ENCODE peak calls at places on chromosomes 4 and X, in eight cellular contexts. X is astrocyte, P is neural progenitor cell, W is tibial nerve, S is aorta, Z is OCI-LY7, G is tibial artery, E is A549. H is an unnamed sample.
A peak's percentile ranks its signal among the peaks of the same experiment; 100 is the strongest.

GRCh38 chr4:1192493-1193205 is 20.3 kb upstream of the SPON2 start:
- DNase-seq in W (peak; percentile 15), S (peak; percentile 66), X (no peak), E (peak; percentile 35), P (peak; percentile 28), Z (no peak), G (peak; percentile 76), H (peak; percentile 35)

GRCh38 chr4:66590488-66591215 is 920.4 kb upstream of the EPHA5 start:
- DNase-seq in X (peak; percentile 66), P (no peak), Z (no peak), S (no peak), G (no peak), E (no peak), W (no peak), H (no peak)

GRCh38 chrX:116267511-116268040 is 97.0 kb downstream of the AGTR2 start:
- DNase-seq in G (no peak), S (no peak), W (no peak), X (peak; percentile 58), Z (no peak), E (no peak), P (no peak), H (no peak)

GRCh38 chrX:150573702-150574101 is 5.3 kb downstream of the MTM1 start:
- DNase-seq in S (no peak), Z (peak; percentile 48), E (no peak), W (no peak), X (no peak), G (no peak), P (no peak), H (no peak)

GRCh38 chrX:64976673-64977040 is 407 bp upstream of the ZC4H2 start:
- DNase-seq in X (no peak), E (no peak), P (peak; percentile 48), G (no peak), S (no peak), Z (no peak), W (no peak), H (peak; percentile 68)

GRCh38 chr4:68904786-68905185 is 46.8 kb downstream of the UGT2A3 start:
- DNase-seq in G (no peak), E (no peak), Z (no peak), X (no peak), P (peak; percentile 19), S (no peak), W (no peak), H (peak; percentile 60)

GRCh38 chrX:31555506-31555905 is 483.7 kb upstream of the FTHL17 start:
- DNase-seq in W (no peak), S (no peak), X (peak; percentile 39), E (no peak), Z (no peak), P (no peak), G (no peak), H (no peak)

GRCh38 chrX:123083924-123084323 is 100.2 kb upstream of the GRIA3 start:
- DNase-seq in W (no peak), E (no peak), P (no peak), Z (no peak), S (no peak), G (no peak), X (peak; percentile 60), H (no peak)

GRCh38 chr4:126191536-126191935 is 876.8 kb downstream of the FAT4 start:
- DNase-seq in P (no peak), Z (no peak), E (no peak), X (no peak), G (no peak), W (no peak), S (no peak), H (no peak)

GRCh38 chr4:77994194-77994721 is 62.9 kb upstream of the FRAS1 start:
- DNase-seq in P (peak; percentile 85), G (no peak), Z (peak; percentile 62), S (no peak), E (peak; percentile 13), X (peak; percentile 60), W (no peak), H (peak; percentile 88)

GRCh38 chr4:169345207-169345788 is 74.5 kb upstream of the SH3RF1 start:
- DNase-seq in E (peak; percentile 5), Z (no peak), X (peak; percentile 75), W (no peak), G (no peak), P (no peak), S (no peak), H (no peak)

GRCh38 chr4:108559911-108560310 is 60.5 kb upstream of the RPL34 start:
- DNase-seq in Z (no peak), P (no peak), E (no peak), G (no peak), S (no peak), W (no peak), X (no peak), H (no peak)

GRCh38 chrX:146755214-146755613 is 54.4 kb upstream of the CXorf51B start:
- DNase-seq in W (no peak), P (no peak), X (no peak), E (no peak), S (no peak), Z (no peak), G (no peak), H (no peak)
- H3K9me3 ChIP-seq in W (no peaks in the 10 kb centered on the region), P (no peaks in the 10 kb centered on the region), X (no peaks in the 10 kb centered on the region), E (no peaks in the 10 kb centered on the region), S (no peaks in the 10 kb centered on the region), Z (no peaks in the 10 kb centered on the region), G (no peaks in the 10 kb centered on the region), H (peaks cover 35% of the 10 kb centered on the region)

DNA sequence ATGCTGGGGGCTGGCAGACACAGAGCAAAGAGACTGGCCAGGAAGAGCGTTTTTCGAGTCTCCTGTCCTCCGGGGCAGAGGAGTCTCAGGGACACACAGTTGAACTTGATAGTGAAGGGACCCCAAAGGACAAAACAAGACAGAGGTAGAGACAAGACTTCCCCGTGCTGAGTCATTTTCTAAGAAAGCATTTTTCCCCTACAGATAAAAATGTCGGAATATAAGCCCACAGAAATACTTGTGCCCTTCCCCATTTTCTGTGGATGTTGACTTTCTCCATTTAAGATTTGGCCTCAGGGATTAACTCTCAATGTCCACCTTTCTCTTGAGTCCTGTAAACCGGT is 523 bp upstream of the BTK start:
- DNase-seq in G (no peak), E (no peak), X (no peak), W (no peak), Z (no peak), P (no peak), S (no peak), H (no peak)
- H3K27ac ChIP-seq in G (no peak overlapping the region), E (no peak overlapping the region), X (no peak overlapping the region), W (no peak overlapping the region), Z (peak overlapping the region; percentile 91), P (no peak overlapping the region), S (no peak overlapping the region), H (no peak overlapping the region)

DNA sequence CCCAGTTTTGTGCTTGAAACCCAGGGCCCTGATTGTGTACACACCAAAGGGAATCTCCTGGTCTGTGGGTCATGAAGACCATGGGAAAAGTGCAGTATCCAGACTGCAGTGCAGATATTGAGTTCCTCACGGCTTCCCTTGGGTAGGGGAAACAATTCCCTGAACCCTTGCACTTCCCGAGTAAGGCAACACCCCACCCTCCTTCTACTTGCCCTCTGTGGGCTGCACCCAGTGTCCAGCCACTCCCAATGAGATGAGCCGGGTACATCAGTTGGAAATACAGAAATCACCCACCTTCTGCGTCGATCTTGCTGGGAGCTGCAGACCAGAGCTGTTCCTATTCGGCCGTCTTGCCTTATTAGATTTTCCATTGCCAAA is 134.2 kb downstream of the FNIP2 start:
- DNase-seq in E (no peak), P (no peak), Z (no peak), W (no peak), G (no peak), S (no peak), X (no peak), H (no peak)
- H3K4me3 ChIP-seq in E (no peak overlapping the region), P (no peak overlapping the region), Z (no peak overlapping the region), W (no peak overlapping the region), G (no peak overlapping the region), S (no peak overlapping the region), X (no peak overlapping the region), H (peak overlapping the region; percentile 58)

GRCh38 chr4:73212982-73213730 is 45.4 kb downstream of the ANKRD17 start:
- DNase-seq in W (no peak), S (no peak), X (no peak), Z (no peak), E (no peak), G (no peak), P (no peak), H (no peak)

GRCh38 chr4:73206236-73206635 is 52.4 kb downstream of the ANKRD17 start:
- DNase-seq in S (no peak), W (no peak), E (no peak), Z (no peak), P (no peak), G (no peak), X (no peak), H (no peak)

GRCh38 chr4:73205482-73205881 is 53.1 kb downstream of the ANKRD17 start:
- DNase-seq in P (no peak), E (no peak), Z (no peak), G (no peak), W (no peak), S (no peak), X (no peak), H (no peak)

GRCh38 chr4:73211968-73212367 is 46.6 kb downstream of the ANKRD17 start:
- DNase-seq in Z (no peak), S (no peak), P (no peak), E (no peak), G (no peak), X (no peak), W (no peak), H (no peak)

DNA sequence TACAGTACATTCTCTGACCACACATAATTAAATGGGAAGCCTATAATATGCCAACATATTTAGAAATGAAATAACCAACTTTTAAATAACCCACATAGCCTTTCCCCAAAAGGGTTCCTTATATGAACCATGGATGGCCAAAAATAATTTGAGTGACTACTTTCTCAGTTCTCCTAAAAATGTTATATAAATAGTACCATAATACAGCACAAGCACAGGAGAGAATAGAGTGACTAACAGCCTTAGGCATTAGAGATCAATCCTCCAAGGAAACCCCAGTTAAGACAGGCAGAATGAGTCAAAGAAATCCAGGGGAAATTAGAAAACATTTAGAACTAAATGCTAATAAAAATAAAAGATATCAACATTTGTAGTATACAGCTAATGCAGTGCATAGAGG is 50.2 kb downstream of the ANKRD17 start:
- DNase-seq in X (peak; percentile 74), G (no peak), W (no peak), P (no peak), Z (no peak), E (no peak), S (no peak), H (no peak)
- H3K9me3 ChIP-seq in X (no peaks in the 10 kb centered on the region), G (no peaks in the 10 kb centered on the region), W (no peaks in the 10 kb centered on the region), P (no peaks in the 10 kb centered on the region), Z (no peaks in the 10 kb centered on the region), E (no peaks in the 10 kb centered on the region), S (no peaks in the 10 kb centered on the region), H (no peaks in the 10 kb centered on the region)

H was measured in endodermal cell.